ENCODE peak calls at places on chromosomes 6 and 20, in eight cellular contexts. One of them, this sample, is unnamed.

GRCh38 chr20:16761305-16761829 is 13.2 kb downstream of the OTOR start:
- DNase-seq in body of pancreas: peak; percentile 62
- DNase-seq in Right ventricle myocardium superior: no peak
- DNase-seq in Kasumi-1: peak; percentile 78
- DNase-seq in kidney tubule cell: peak; percentile 70
- DNase-seq in H7: peak; percentile 26
- DNase-seq in HTR-8/SVneo: peak; percentile 59
- DNase-seq in stomach: peak; percentile 45
- DNase-seq in this sample: peak; percentile 86

GRCh38 chr20:6714202-6714800 is 53.2 kb upstream of the BMP2 start:
- DNase-seq in body of pancreas: no peak
- DNase-seq in Right ventricle myocardium superior: no peak
- DNase-seq in Kasumi-1: no peak
- DNase-seq in kidney tubule cell: peak; percentile 58
- DNase-seq in H7: no peak
- DNase-seq in HTR-8/SVneo: no peak
- DNase-seq in stomach: peak; percentile 71
- DNase-seq in this sample: peak; percentile 71

GRCh38 chr20:2331092-2331491 is 35.3 kb downstream of the TGM3 start:
- DNase-seq in body of pancreas: no peak
- DNase-seq in Right ventricle myocardium superior: no peak
- DNase-seq in Kasumi-1: no peak
- DNase-seq in kidney tubule cell: no peak
- DNase-seq in H7: no peak
- DNase-seq in HTR-8/SVneo: no peak
- DNase-seq in stomach: no peak
- DNase-seq in this sample: no peak

GRCh38 chr6:98833101-98834059 is 994 bp upstream of the POU3F2 start:
- DNase-seq in body of pancreas: peak; percentile 25
- DNase-seq in Right ventricle myocardium superior: peak; percentile 65
- DNase-seq in Kasumi-1: peak; percentile 63
- DNase-seq in kidney tubule cell: peak; percentile 29
- DNase-seq in H7: peak; percentile 81
- DNase-seq in HTR-8/SVneo: no peak
- DNase-seq in stomach: no peak
- DNase-seq in this sample: peak; percentile 10

GRCh38 chr6:166168616-166169548 is 1.2 kb upstream of the TBXT start:
- DNase-seq in body of pancreas: no peak
- DNase-seq in Right ventricle myocardium superior: no peak
- DNase-seq in Kasumi-1: no peak
- DNase-seq in kidney tubule cell: no peak
- DNase-seq in H7: peak; percentile 76
- DNase-seq in HTR-8/SVneo: no peak
- DNase-seq in stomach: no peak
- DNase-seq in this sample: no peak

GRCh38 chr6:39100358-39100757 is 14.6 kb downstream of the SAYSD1 start:
- DNase-seq in body of pancreas: no peak
- DNase-seq in Right ventricle myocardium superior: no peak
- DNase-seq in Kasumi-1: no peak
- DNase-seq in kidney tubule cell: no peak
- DNase-seq in H7: no peak
- DNase-seq in HTR-8/SVneo: no peak
- DNase-seq in stomach: no peak
- DNase-seq in this sample: no peak

GRCh38 chr6:73362358-73362757 is at the start of gene KHDC3L:
- DNase-seq in body of pancreas: no peak
- DNase-seq in Right ventricle myocardium superior: no peak
- DNase-seq in Kasumi-1: no peak
- DNase-seq in kidney tubule cell: no peak
- DNase-seq in H7: peak; percentile 46
- DNase-seq in HTR-8/SVneo: no peak
- DNase-seq in stomach: no peak
- DNase-seq in this sample: no peak

GRCh38 chr20:62482136-62482833 is 6.5 kb upstream of the GATA5 start:
- DNase-seq in body of pancreas: no peak
- DNase-seq in Right ventricle myocardium superior: no peak
- DNase-seq in Kasumi-1: no peak
- DNase-seq in kidney tubule cell: no peak
- DNase-seq in H7: peak; percentile 83
- DNase-seq in HTR-8/SVneo: no peak
- DNase-seq in stomach: peak; percentile 69
- DNase-seq in this sample: peak; percentile 24

GRCh38 chr20:9949563-9949962 is 85.2 kb upstream of the ANKEF1 start:
- DNase-seq in body of pancreas: peak; percentile 19
- DNase-seq in Right ventricle myocardium superior: no peak
- DNase-seq in Kasumi-1: no peak
- DNase-seq in kidney tubule cell: no peak
- DNase-seq in H7: no peak
- DNase-seq in HTR-8/SVneo: no peak
- DNase-seq in stomach: no peak
- DNase-seq in this sample: no peak

GRCh38 chr6:7234547-7234946 is 78.5 kb downstream of the SSR1 start:
- DNase-seq in body of pancreas: no peak
- DNase-seq in Right ventricle myocardium superior: no peak
- DNase-seq in Kasumi-1: no peak
- DNase-seq in kidney tubule cell: peak; percentile 34
- DNase-seq in H7: no peak
- DNase-seq in HTR-8/SVneo: no peak
- DNase-seq in stomach: no peak
- DNase-seq in this sample: no peak

GRCh38 chr6:23111984-23112383 is 542.6 kb downstream of the HDGFL1 start:
- DNase-seq in body of pancreas: no peak
- DNase-seq in Right ventricle myocardium superior: no peak
- DNase-seq in Kasumi-1: no peak
- DNase-seq in kidney tubule cell: no peak
- DNase-seq in H7: no peak
- DNase-seq in HTR-8/SVneo: no peak
- DNase-seq in stomach: no peak
- DNase-seq in this sample: no peak

GRCh38 chr6:10837692-10837996 is 695 bp downstream of the MAK start:
- DNase-seq in body of pancreas: peak; percentile 4
- DNase-seq in Right ventricle myocardium superior: no peak
- DNase-seq in Kasumi-1: peak; percentile 42
- DNase-seq in kidney tubule cell: no peak
- DNase-seq in H7: peak; percentile 73
- DNase-seq in HTR-8/SVneo: no peak
- DNase-seq in stomach: no peak
- DNase-seq in this sample: peak; percentile 6